ENCODE peak calls at places on chromosomes 12 and 14, in ten cellular contexts. R, G, H, J, M, S, E, T, C and O are unnamed samples.

GRCh38 chr12:65948320-65949008 is 124.2 kb downstream of the HMGA2 start:
- DNase-seq in R (no peak), G (no peak), H (no peak), J (peak), M (no peak), S (peak), E (peak), T (peak), C (peak), O (no peak)

GRCh38 chr14:97077253-97077653 is 280.1 kb downstream of the VRK1 start:
- DNase-seq in R (no peak), G (peak), H (peak), J (peak), M (peak), S (peak), E (peak), T (peak), C (no peak), O (peak)

GRCh38 chr14:92970233-92970625 is 47.3 kb downstream of the CHGA start:
- DNase-seq in R (no peak), G (no peak), H (no peak), J (no peak), M (no peak), S (no peak), E (no peak), T (no peak), C (no peak), O (no peak)

GRCh38 chr14:67680121-67680602 is 5.7 kb upstream of the VTI1B start:
- DNase-seq in R (no peak), G (peak), H (peak), J (peak), M (peak), S (peak), E (peak), T (no peak), C (peak), O (peak)

GRCh38 chr12:89707623-89707991 is 1.0 kb downstream of the ATP2B1 start:
- DNase-seq in R (peak), G (no peak), H (peak), J (no peak), M (peak), S (no peak), E (no peak), T (no peak), C (no peak), O (peak)

GRCh38 chr12:30145351-30146017 is 361.7 kb upstream of the TMTC1 start:
- DNase-seq in R (no peak), G (no peak), H (no peak), J (no peak), M (no peak), S (peak), E (no peak), T (no peak), C (no peak), O (no peak)

GRCh38 chr12:83823386-83824045 is 1089.1 kb downstream of the SLC6A15 start:
- DNase-seq in R (peak), G (peak), H (peak), J (no peak), M (peak), S (no peak), E (no peak), T (peak), C (no peak), O (peak)

GRCh38 chr12:49552014-49552413 is 13.2 kb downstream of the KCNH3 start:
- DNase-seq in R (no peak), G (no peak), H (no peak), J (no peak), M (peak), S (no peak), E (no peak), T (no peak), C (no peak), O (no peak)

GRCh38 chr14:84809158-84809557 is 720.8 kb upstream of the FLRT2 start:
- DNase-seq in R (no peak), G (no peak), H (no peak), J (no peak), M (no peak), S (no peak), E (no peak), T (no peak), C (no peak), O (no peak)

GRCh38 chr12:115455268-115455681 is 771.3 kb upstream of the TBX3 start:
- DNase-seq in R (no peak), G (no peak), H (no peak), J (no peak), M (no peak), S (no peak), E (no peak), T (no peak), C (no peak), O (no peak)

GRCh38 chr14:101360045-101360931 is 201.0 kb upstream of the DIO3 start:
- DNase-seq in R (peak), G (no peak), H (no peak), J (no peak), M (no peak), S (no peak), E (no peak), T (no peak), C (no peak), O (no peak)

GRCh38 chr14:41418851-41419250 is 187.8 kb upstream of the LRFN5 start:
- DNase-seq in R (no peak), G (no peak), H (no peak), J (no peak), M (no peak), S (no peak), E (no peak), T (no peak), C (no peak), O (no peak)

GRCh38 chr12:99201906-99202645 is 445.5 kb upstream of the GARIN6 start:
- DNase-seq in R (no peak), G (no peak), H (no peak), J (no peak), M (no peak), S (no peak), E (no peak), T (no peak), C (no peak), O (peak)

GRCh38 chr14:77372304-77372841 is 4.5 kb downstream of the TMED8 start:
- DNase-seq in R (peak), G (peak), H (no peak), J (peak), M (peak), S (peak), E (no peak), T (no peak), C (peak), O (peak)

GRCh38 chr12:131736807-131737484 is 26.1 kb downstream of the SFSWAP start:
- DNase-seq in R (no peak), G (no peak), H (no peak), J (peak), M (no peak), S (peak), E (peak), T (no peak), C (peak), O (no peak)

GRCh38 chr12:38886064-38886463 is 19.3 kb downstream of the CPNE8 start:
- DNase-seq in R (no peak), G (no peak), H (peak), J (no peak), M (no peak), S (peak), E (peak), T (peak), C (no peak), O (no peak)

GRCh38 chr12:14400599-14400998 is 35.1 kb downstream of the ATF7IP start:
- DNase-seq in R (no peak), G (no peak), H (no peak), J (no peak), M (no peak), S (no peak), E (no peak), T (no peak), C (no peak), O (peak)

GRCh38 chr14:74324945-74325361 is 22.2 kb upstream of the ABCD4 start:
- DNase-seq in R (peak), G (peak), H (no peak), J (peak), M (peak), S (no peak), E (peak), T (no peak), C (peak), O (peak)

GRCh38 chr12:21989819-21990412 is 48.7 kb upstream of the ABCC9 start:
- DNase-seq in R (peak), G (peak), H (no peak), J (peak), M (no peak), S (peak), E (peak), T (no peak), C (peak), O (peak)

GRCh38 chr12:87467893-87468292 is 561.3 kb downstream of the C12orf50 start:
- DNase-seq in R (no peak), G (no peak), H (no peak), J (no peak), M (no peak), S (no peak), E (no peak), T (no peak), C (no peak), O (no peak)

GRCh38 chr12:40622246-40622838 is 69.9 kb upstream of the CNTN1 start:
- DNase-seq in R (peak), G (peak), H (peak), J (peak), M (peak), S (peak), E (peak), T (peak), C (peak), O (peak)

GRCh38 chr12:96063046-96063445 is 27.7 kb upstream of the LTA4H start:
- DNase-seq in R (peak), G (no peak), H (peak), J (no peak), M (no peak), S (peak), E (no peak), T (no peak), C (peak), O (peak)

GRCh38 chr12:3199551-3200031 is 122.4 kb downstream of the TSPAN9 start:
- DNase-seq in R (no peak), G (no peak), H (no peak), J (no peak), M (no peak), S (peak), E (no peak), T (no peak), C (peak), O (no peak)

GRCh38 chr12:80936353-80936641 is 1.4 kb downstream of the LIN7A start:
- DNase-seq in R (no peak), G (no peak), H (no peak), J (peak), M (no peak), S (no peak), E (no peak), T (no peak), C (no peak), O (no peak)

GRCh38 chr14:99548871-99549270 is 55.1 kb downstream of the CCDC85C start:
- DNase-seq in R (no peak), G (no peak), H (no peak), J (no peak), M (no peak), S (no peak), E (no peak), T (no peak), C (no peak), O (no peak)

GRCh38 chr12:47773062-47773857 is at the start of gene SLC48A1:
- DNase-seq in R (peak), G (peak), H (peak), J (peak), M (peak), S (peak), E (peak), T (peak), C (peak), O (peak)

GRCh38 chr12:29831173-29831572 is 47.4 kb upstream of the TMTC1 start:
- DNase-seq in R (no peak), G (no peak), H (no peak), J (no peak), M (no peak), S (no peak), E (no peak), T (no peak), C (no peak), O (no peak)

GRCh38 chr12:12072064-12072760 is 1.5 kb downstream of the BCL2L14 start:
- DNase-seq in R (no peak), G (peak), H (peak), J (no peak), M (no peak), S (no peak), E (no peak), T (peak), C (no peak), O (peak)

GRCh38 chr12:121673013-121673441 is 3.6 kb upstream of the MORN3 start:
- DNase-seq in R (no peak), G (no peak), H (no peak), J (no peak), M (peak), S (no peak), E (peak), T (peak), C (no peak), O (no peak)

GRCh38 chr12:3540387-3541320 is 49.7 kb downstream of the PRMT8 start:
- DNase-seq in R (no peak), G (no peak), H (no peak), J (no peak), M (no peak), S (no peak), E (no peak), T (no peak), C (no peak), O (no peak)

GRCh38 chr14:58463147-58463546 is 35.6 kb downstream of the KIAA0586 start:
- DNase-seq in R (no peak), G (no peak), H (no peak), J (no peak), M (no peak), S (no peak), E (no peak), T (no peak), C (no peak), O (no peak)

GRCh38 chr12:4997939-4998338 is 45.7 kb upstream of the KCNA5 start:
- DNase-seq in R (no peak), G (no peak), H (no peak), J (peak), M (no peak), S (peak), E (peak), T (no peak), C (peak), O (no peak)

DNA sequence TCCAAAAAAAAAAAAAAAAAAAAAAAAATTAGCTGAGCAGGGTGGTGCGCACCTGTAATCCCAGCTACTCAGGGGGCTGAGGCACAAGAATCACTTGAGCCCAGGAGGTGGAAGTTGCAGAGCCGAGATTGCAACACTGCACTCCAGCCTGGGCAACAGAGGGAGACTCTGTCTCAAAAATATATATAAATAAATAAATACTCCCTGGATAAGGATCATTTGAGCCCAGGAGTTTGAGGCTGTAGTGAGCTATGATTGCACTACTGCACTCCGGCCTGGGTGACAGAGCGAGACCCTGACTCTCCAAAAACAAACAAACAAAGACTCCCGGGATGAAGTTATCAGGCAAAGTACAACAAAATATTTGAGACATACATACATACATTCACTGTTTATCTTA is 3.3 kb upstream of the NAA25 start:
- DNase-seq in R (no peak), G (no peak), H (no peak), J (no peak), M (no peak), S (no peak), E (no peak), T (no peak), C (no peak), O (no peak)
- TF ChIP-seq CTCF in R (no peak), G (no peak), H (no peak), J (no peak), M (no peak), S (no peak), E (no peak), T (no peak), C (no peak), O (no peak)

GRCh38 chr12:51721281-51721940 is 127.1 kb downstream of the FIGNL2 start:
- DNase-seq in R (no peak), G (no peak), H (peak), J (no peak), M (peak), S (peak), E (no peak), T (no peak), C (peak), O (peak)

GRCh38 chr12:51714666-51715065 is 123.6 kb downstream of the SCN8A start:
- DNase-seq in R (no peak), G (no peak), H (no peak), J (peak), M (no peak), S (peak), E (no peak), T (no peak), C (peak), O (no peak)

GRCh38 chr12:51722387-51722786 is 126.1 kb downstream of the FIGNL2 start:
- DNase-seq in R (no peak), G (no peak), H (no peak), J (no peak), M (no peak), S (no peak), E (no peak), T (no peak), C (no peak), O (no peak)

GRCh38 chr12:51717325-51717925 is 126.4 kb downstream of the SCN8A start:
- DNase-seq in R (no peak), G (no peak), H (no peak), J (peak), M (no peak), S (no peak), E (no peak), T (no peak), C (no peak), O (no peak)
- TF ChIP-seq CTCF in R (no peak), G (no peak), H (no peak), J (no peak), M (no peak), S (no peak), E (no peak), T (no peak), C (no peak), O (no peak)

DNA sequence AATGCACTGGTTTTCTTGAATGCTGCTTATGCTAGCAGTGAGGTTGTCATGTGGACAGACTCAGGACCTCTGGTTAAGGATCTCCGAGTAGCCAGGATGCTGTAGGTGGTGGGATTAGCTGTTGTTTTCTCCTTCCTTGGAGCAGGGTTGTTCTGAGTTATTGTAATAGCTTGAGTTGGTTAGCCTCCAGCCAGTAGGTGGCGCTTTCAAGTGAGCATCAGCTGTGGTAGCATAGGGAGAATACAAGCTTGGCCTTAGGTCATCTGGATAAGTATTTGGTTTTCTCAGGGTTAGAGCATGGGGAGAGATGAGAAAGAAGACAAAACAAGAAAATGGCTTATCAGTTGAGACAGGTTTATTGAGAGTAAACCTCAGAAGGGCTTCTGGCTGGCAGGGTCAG is 299.7 kb upstream of the FBXO33 start:
- DNase-seq in R (peak), G (no peak), H (peak), J (no peak), M (no peak), S (no peak), E (no peak), T (no peak), C (no peak), O (peak)
- TF ChIP-seq CTCF in R (peak), G (no peak), H (peak), J (peak), M (peak), S (no peak), E (no peak), T (no peak), C (no peak), O (peak)

GRCh38 chr12:133080619-133081407 is at the start of gene ZNF140:
- DNase-seq in R (peak), G (peak), H (peak), J (peak), M (peak), S (peak), E (peak), T (peak), C (peak), O (peak)
- TF ChIP-seq CTCF in R (peak), G (no peak), H (peak), J (peak), M (peak), S (peak), E (no peak), T (peak), C (peak), O (peak)

GRCh38 chr12:78189656-78190055 is 359.0 kb downstream of the NAV3 start:
- DNase-seq in R (no peak), G (no peak), H (no peak), J (no peak), M (no peak), S (peak), E (no peak), T (no peak), C (peak), O (no peak)
- TF ChIP-seq CTCF in R (no peak), G (no peak), H (no peak), J (no peak), M (no peak), S (no peak), E (no peak), T (no peak), C (no peak), O (no peak)

DNA sequence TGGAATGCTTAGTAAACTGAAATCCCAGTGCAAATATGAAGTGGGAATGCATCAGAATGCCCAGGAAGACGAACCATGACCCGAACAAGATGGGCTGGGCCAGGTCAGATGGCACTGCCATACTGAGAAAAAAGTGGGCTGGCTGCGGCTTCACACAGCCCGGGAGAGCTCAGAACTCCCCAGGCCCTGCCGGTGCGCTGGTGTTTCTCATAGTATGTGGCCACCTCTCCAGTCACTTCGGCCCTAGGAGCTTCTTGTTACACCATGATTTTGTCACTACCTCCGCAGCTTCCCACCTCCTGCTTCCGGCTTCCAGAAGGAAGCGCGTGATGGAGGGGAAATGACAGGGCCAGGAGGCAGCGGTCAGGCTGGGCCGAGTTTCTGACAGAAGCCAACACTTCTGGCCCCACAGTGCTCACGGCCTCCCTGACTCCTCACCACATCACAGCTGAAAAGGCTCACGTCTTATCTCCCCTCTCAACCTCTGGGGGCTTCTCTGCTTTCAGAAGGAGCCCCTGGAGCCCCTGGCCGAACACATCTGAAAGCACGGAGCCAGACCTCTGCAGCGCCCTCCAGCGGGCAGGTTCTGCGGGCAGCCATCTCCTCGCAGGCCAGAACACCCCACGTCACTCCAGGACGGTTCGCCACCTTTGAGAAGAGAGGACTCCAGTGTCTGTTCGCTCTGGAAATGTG is 30.7 kb downstream of the DAD1 start:
- DNase-seq in R (peak), G (no peak), H (peak), J (no peak), M (no peak), S (no peak), E (no peak), T (no peak), C (no peak), O (peak)
- TF ChIP-seq CTCF in R (peak), G (no peak), H (peak), J (no peak), M (no peak), S (peak), E (no peak), T (no peak), C (peak), O (peak)

GRCh38 chr12:53985358-53985899 is 483 bp downstream of the HOXC10 start:
- DNase-seq in R (no peak), G (no peak), H (no peak), J (no peak), M (no peak), S (no peak), E (no peak), T (no peak), C (no peak), O (no peak)
- TF ChIP-seq CTCF in R (no peak), G (no peak), H (no peak), J (no peak), M (no peak), S (no peak), E (no peak), T (no peak), C (no peak), O (no peak)

DNA sequence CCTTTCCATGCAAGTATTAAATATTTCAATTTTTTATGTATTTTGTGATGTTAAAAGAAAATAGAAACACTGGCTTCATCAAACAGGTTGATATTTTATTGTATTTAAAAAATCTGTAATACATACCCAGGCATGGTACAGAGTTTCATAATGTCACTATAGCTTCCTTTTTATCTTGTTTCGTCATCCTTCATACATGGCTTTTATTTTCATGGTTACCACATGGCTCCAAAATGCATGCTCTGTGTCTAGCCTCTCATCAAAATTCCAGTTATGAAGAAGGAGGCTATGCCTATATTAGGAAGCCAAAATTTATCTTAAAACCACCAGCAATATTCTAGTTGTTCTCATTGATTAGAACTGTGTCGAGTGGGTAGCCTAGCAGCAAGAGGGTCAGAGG is 464.8 kb downstream of the BTG1 start:
- DNase-seq in R (no peak), G (no peak), H (no peak), J (no peak), M (no peak), S (no peak), E (no peak), T (no peak), C (no peak), O (no peak)
- TF ChIP-seq CTCF in R (no peak), G (no peak), H (no peak), J (no peak), M (no peak), S (no peak), E (no peak), T (no peak), C (no peak), O (no peak)

GRCh38 chr14:51552275-51552674 is 99.4 kb upstream of the FRMD6 start:
- DNase-seq in R (no peak), G (no peak), H (no peak), J (no peak), M (no peak), S (no peak), E (no peak), T (no peak), C (no peak), O (no peak)
- TF ChIP-seq CTCF in R (no peak), G (no peak), H (no peak), J (peak), M (no peak), S (no peak), E (no peak), T (no peak), C (no peak), O (no peak)